ENCODE peak calls at places on chromosomes 16 and 17, in four cellular contexts. Q is PC-3; R is CD8-positive, alpha-beta T cell; J is prostate gland. W is an unnamed sample.

GRCh38 chr16:11980167-11980844 is 3.8 kb downstream of the SNX29 start:
- DNase-seq in Q (no peak), R (no peak), J (no peak), W (no peak)

GRCh38 chr17:66842505-66842904 is 7.6 kb downstream of the CACNG5 start:
- DNase-seq in Q (no peak), R (no peak), J (no peak), W (no peak)

GRCh38 chr16:75326333-75326732 is 74.9 kb upstream of the BCAR1 start:
- DNase-seq in Q (no peak), R (peak; percentile 53), J (no peak), W (no peak)

GRCh38 chr17:348692-349425 is 3.7 kb downstream of the RPH3AL start:
- DNase-seq in Q (no peak), R (no peak), J (peak; percentile 76), W (no peak)

GRCh38 chr17:2184993-2185931 is 118.3 kb downstream of the SMG6 start:
- DNase-seq in Q (no peak), R (no peak), J (no peak), W (no peak)

GRCh38 chr17:61385091-61385868 is 14.4 kb upstream of the TBX2 start:
- DNase-seq in Q (no peak), R (no peak), J (no peak), W (no peak)

GRCh38 chr16:8848939-8849391 is 19.8 kb downstream of the CARHSP1 start:
- DNase-seq in Q (peak; percentile 63), R (no peak), J (no peak), W (peak; percentile 80)

GRCh38 chr16:1705688-1706385 is at the start of gene MAPK8IP3:
- DNase-seq in Q (peak; percentile 90), R (peak; percentile 99), J (peak; percentile 87), W (peak; percentile 97)

GRCh38 chr16:20879175-20880053 is 20.7 kb downstream of the DCUN1D3 start:
- DNase-seq in Q (peak; percentile 35), R (no peak), J (no peak), W (peak; percentile 39)

GRCh38 chr16:84941916-84942315 is 69.4 kb downstream of the ZDHHC7 start:
- DNase-seq in Q (no peak), R (no peak), J (no peak), W (peak; percentile 85)

GRCh38 chr16:23516366-23517137 is 6.3 kb upstream of the GGA2 start:
- DNase-seq in Q (no peak), R (no peak), J (no peak), W (peak; percentile 59)
- TF ChIP-seq CTCF in Q (no peak), R (no peak), J (no peak), W (no peak)

GRCh38 chr16:57808589-57808988 is 6.3 kb upstream of the KIFC3 start:
- DNase-seq in Q (no peak), R (no peak), J (no peak), W (no peak)
- H3K4me3 ChIP-seq in Q (no peak overlapping the region), R (no peak overlapping the region), J (no peak overlapping the region), W (peak overlapping the region; percentile 5)

GRCh38 chr17:82879241-82879640 is 39.4 kb upstream of the ZNF750 start:
- DNase-seq in Q (no peak), R (no peak), J (no peak), W (no peak)

GRCh38 chr17:82878545-82878944 is 38.7 kb upstream of the ZNF750 start:
- DNase-seq in Q (no peak), R (no peak), J (no peak), W (no peak)

GRCh38 chr17:82875418-82875856 is 35.6 kb upstream of the ZNF750 start:
- DNase-seq in Q (no peak), R (no peak), J (peak; percentile 82), W (no peak)

GRCh38 chr17:82876149-82876548 is 36.3 kb upstream of the ZNF750 start:
- DNase-seq in Q (no peak), R (no peak), J (peak; percentile 81), W (no peak)

GRCh38 chr17:82876602-82877391 is 37.0 kb upstream of the ZNF750 start:
- DNase-seq in Q (peak; percentile 55), R (no peak), J (peak; percentile 84), W (peak; percentile 91)
- TF ChIP-seq CTCF in Q (peak; percentile 53), R (no peak), J (no peak), W (peak; percentile 56)

GRCh38 chr17:18261659-18262058 is 1.2 kb downstream of the MIEF2 start:
- DNase-seq in Q (no peak), R (no peak), J (no peak), W (no peak)
- H3K4me3 ChIP-seq in Q (peak overlapping the region; percentile 82), R (peak overlapping the region; percentile 78), J (peak overlapping the region; percentile 87), W (peak overlapping the region; percentile 84)

GRCh38 chr16:29308644-29309546 is 97.6 kb downstream of the NPIPB11 start:
- DNase-seq in Q (no peak), R (no peak), J (no peak), W (no peak)

GRCh38 chr16:29313559-29313887 is 93.0 kb downstream of the NPIPB11 start:
- DNase-seq in Q (no peak), R (no peak), J (no peak), W (no peak)

GRCh38 chr16:29312835-29313558 is 93.5 kb downstream of the NPIPB11 start:
- DNase-seq in Q (no peak), R (no peak), J (no peak), W (no peak)

GRCh38 chr16:29311636-29312344 is 94.7 kb downstream of the NPIPB11 start:
- DNase-seq in Q (no peak), R (no peak), J (no peak), W (no peak)

DNA sequence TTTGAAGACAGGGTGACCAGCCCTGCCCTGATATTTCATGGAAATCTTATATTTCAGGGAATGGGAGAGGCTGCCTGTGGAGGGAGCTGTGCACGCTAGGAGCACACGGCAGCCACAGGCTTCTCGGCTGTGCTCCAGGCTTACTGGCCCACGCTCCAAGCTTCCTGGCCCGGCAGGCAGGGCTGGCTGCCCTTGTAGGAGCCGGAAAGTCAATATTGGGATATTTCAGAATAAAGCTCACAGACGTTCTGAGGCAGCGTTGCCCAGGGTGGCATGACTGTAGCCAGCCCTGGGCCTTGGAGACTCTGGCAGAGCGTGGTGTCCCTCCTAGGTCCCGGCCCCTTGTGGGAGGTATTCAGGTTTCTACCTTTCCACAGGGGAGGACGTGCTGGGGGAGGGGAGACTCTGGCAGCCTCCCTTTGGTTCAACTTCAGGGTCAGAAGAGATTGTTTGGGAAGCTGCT is 95.6 kb downstream of the NPIPB11 start:
- DNase-seq in Q (peak; percentile 2), R (no peak), J (peak; percentile 37), W (no peak)
- TF ChIP-seq CTCF in Q (no peak), R (no peak), J (no peak), W (no peak)

DNA sequence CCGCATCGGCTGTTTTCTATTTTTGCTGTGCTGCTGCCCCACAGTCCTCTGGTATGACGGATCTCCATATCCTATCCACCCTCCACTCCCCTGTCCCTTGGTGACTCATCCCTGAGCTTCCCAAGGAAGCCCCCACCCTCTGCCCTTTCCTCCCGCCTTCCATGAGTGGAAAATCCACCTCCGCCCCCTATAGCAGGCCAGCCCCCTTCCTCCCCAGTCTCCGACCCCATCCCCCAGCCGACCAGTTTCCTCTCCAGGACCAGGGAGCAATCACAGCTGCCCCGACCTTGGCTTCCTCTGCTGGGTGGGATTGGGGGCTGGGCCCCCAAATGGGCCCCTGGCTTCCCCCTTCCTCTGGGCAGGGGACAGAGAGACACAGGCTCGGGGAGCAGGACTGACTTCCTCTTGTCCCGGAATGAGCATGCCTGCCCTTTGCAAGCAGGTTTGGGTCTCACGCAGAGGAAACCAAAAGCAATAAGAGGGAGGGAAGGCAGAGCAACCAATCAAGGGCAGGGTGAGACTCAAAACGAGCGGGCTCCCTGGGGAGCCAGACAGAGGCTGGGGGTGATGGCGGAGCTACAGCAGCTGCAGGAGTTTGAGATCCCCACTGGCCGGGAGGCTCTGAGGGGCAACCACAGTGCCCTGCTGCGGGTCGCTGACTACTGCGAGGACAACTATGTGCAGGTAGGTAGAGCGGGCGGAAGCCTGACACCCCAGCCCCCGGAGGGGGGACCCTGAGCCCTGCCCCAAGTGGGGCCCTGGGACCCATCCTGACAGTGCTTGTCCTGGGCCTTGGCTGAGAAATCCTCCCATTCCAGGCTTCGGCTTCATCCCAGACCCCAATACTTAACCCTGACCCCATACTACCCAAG is at the start of the genes ABI3 and GNGT2:
- DNase-seq in Q (no peak), R (peak; percentile 77), J (no peak), W (peak; percentile 23)
- H3K4me3 ChIP-seq in Q (no peak within 1 kb of the TSS), R (peak within 1 kb of the TSS; percentile 86), J (peak within 1 kb of the TSS; percentile 4), W (no peak within 1 kb of the TSS)

W was measured in foreskin fibroblast.